ENCODE peak calls at places on chromosome 6, in four cellular contexts. One of them, this sample, is unnamed. For H3K4me1, the result is how much of the 10 kb centered on the place peaks cover.

GRCh38 chr6:53928641-53929339 is 134.0 kb downstream of the LRRC1 start:
- DNase-seq in endothelial cell of umbilical vein: peak
- DNase-seq in mammary epithelial cell: peak
- DNase-seq in upper lobe of left lung: no peak
- DNase-seq in this sample: no peak

GRCh38 chr6:32086661-32087573 is 22.2 kb downstream of the TNXB start:
- DNase-seq in upper lobe of left lung: no peak
- DNase-seq in mammary epithelial cell: peak
- DNase-seq in endothelial cell of umbilical vein: no peak
- DNase-seq in this sample: no peak

GRCh38 chr6:11033825-11034224 is 10.3 kb downstream of the ELOVL2 start:
- DNase-seq in mammary epithelial cell: peak
- DNase-seq in upper lobe of left lung: no peak
- DNase-seq in endothelial cell of umbilical vein: no peak
- DNase-seq in this sample: no peak

GRCh38 chr6:111987295-111987694 is 66.6 kb upstream of the CCN6 start:
- DNase-seq in endothelial cell of umbilical vein: peak
- DNase-seq in mammary epithelial cell: peak
- DNase-seq in upper lobe of left lung: no peak
- DNase-seq in this sample: no peak

GRCh38 chr6:120056085-120056484 is 706.5 kb upstream of the MAN1A1 start:
- DNase-seq in mammary epithelial cell: no peak
- DNase-seq in upper lobe of left lung: no peak
- DNase-seq in endothelial cell of umbilical vein: no peak
- DNase-seq in this sample: no peak

GRCh38 chr6:168828800-168829199 is 387.8 kb downstream of the SMOC2 start:
- DNase-seq in endothelial cell of umbilical vein: no peak
- DNase-seq in mammary epithelial cell: no peak
- DNase-seq in upper lobe of left lung: no peak
- DNase-seq in this sample: no peak

GRCh38 chr6:108848116-108848868 is at the start of gene ARMC2:
- DNase-seq in upper lobe of left lung: peak
- DNase-seq in mammary epithelial cell: peak
- DNase-seq in endothelial cell of umbilical vein: peak
- DNase-seq in this sample: peak

GRCh38 chr6:136014454-136015421 is 163.2 kb downstream of the PDE7B start:
- DNase-seq in upper lobe of left lung: no peak
- DNase-seq in mammary epithelial cell: no peak
- DNase-seq in endothelial cell of umbilical vein: no peak
- DNase-seq in this sample: no peak

GRCh38 chr6:169449221-169449620 is 195.6 kb upstream of the THBS2 start:
- DNase-seq in upper lobe of left lung: no peak
- DNase-seq in mammary epithelial cell: no peak
- DNase-seq in endothelial cell of umbilical vein: no peak
- DNase-seq in this sample: no peak

GRCh38 chr6:107585815-107586435 is 96.0 kb downstream of the SOBP start:
- DNase-seq in mammary epithelial cell: no peak
- DNase-seq in upper lobe of left lung: no peak
- DNase-seq in endothelial cell of umbilical vein: no peak
- DNase-seq in this sample: no peak

GRCh38 chr6:1832844-1833787 is 223.4 kb downstream of the FOXC1 start:
- DNase-seq in mammary epithelial cell: no peak
- DNase-seq in endothelial cell of umbilical vein: peak
- DNase-seq in upper lobe of left lung: no peak
- DNase-seq in this sample: peak

GRCh38 chr6:33975631-33976424 is 170.1 kb downstream of the GRM4 start:
- DNase-seq in mammary epithelial cell: no peak
- DNase-seq in upper lobe of left lung: no peak
- DNase-seq in endothelial cell of umbilical vein: no peak
- DNase-seq in this sample: peak

GRCh38 chr6:146347690-146348089 is 195.9 kb upstream of the RAB32 start:
- DNase-seq in mammary epithelial cell: no peak
- DNase-seq in upper lobe of left lung: no peak
- DNase-seq in endothelial cell of umbilical vein: no peak
- DNase-seq in this sample: no peak

GRCh38 chr6:14671261-14671681 is 553.7 kb downstream of the CD83 start:
- DNase-seq in endothelial cell of umbilical vein: no peak
- DNase-seq in mammary epithelial cell: peak
- DNase-seq in upper lobe of left lung: no peak
- DNase-seq in this sample: no peak

GRCh38 chr6:52664991-52665686 is 5.8 kb upstream of the TMEM14A start:
- DNase-seq in upper lobe of left lung: no peak
- DNase-seq in mammary epithelial cell: no peak
- DNase-seq in endothelial cell of umbilical vein: no peak
- DNase-seq in this sample: no peak

GRCh38 chr6:16523550-16524379 is 237.5 kb downstream of the ATXN1 start:
- DNase-seq in endothelial cell of umbilical vein: peak
- DNase-seq in upper lobe of left lung: no peak
- DNase-seq in mammary epithelial cell: no peak
- DNase-seq in this sample: no peak

GRCh38 chr6:41071501-41071922 is 644 bp downstream of the OARD1 start:
- DNase-seq in upper lobe of left lung: peak
- DNase-seq in endothelial cell of umbilical vein: peak
- DNase-seq in mammary epithelial cell: no peak
- DNase-seq in this sample: no peak

GRCh38 chr6:73614802-73615201 is 39.0 kb downstream of the SLC17A5 start:
- DNase-seq in endothelial cell of umbilical vein: no peak
- DNase-seq in upper lobe of left lung: no peak
- DNase-seq in mammary epithelial cell: no peak
- DNase-seq in this sample: no peak

GRCh38 chr6:72238900-72239299 is 352.6 kb downstream of the RIMS1 start:
- DNase-seq in upper lobe of left lung: no peak
- DNase-seq in mammary epithelial cell: peak
- DNase-seq in endothelial cell of umbilical vein: no peak
- DNase-seq in this sample: no peak

GRCh38 chr6:16184129-16184528 is 54.3 kb upstream of the GMPR start:
- DNase-seq in upper lobe of left lung: peak
- DNase-seq in endothelial cell of umbilical vein: peak
- DNase-seq in mammary epithelial cell: peak
- DNase-seq in this sample: no peak

GRCh38 chr6:89986650-89987074 is 92.4 kb downstream of the GJA10 start:
- DNase-seq in mammary epithelial cell: no peak
- DNase-seq in endothelial cell of umbilical vein: no peak
- DNase-seq in upper lobe of left lung: no peak
- DNase-seq in this sample: no peak

GRCh38 chr6:31546339-31546961 is at the start of gene ATP6V1G2:
- DNase-seq in upper lobe of left lung: peak
- DNase-seq in endothelial cell of umbilical vein: peak
- DNase-seq in mammary epithelial cell: peak
- DNase-seq in this sample: peak

GRCh38 chr6:42963855-42964605 is 3.5 kb downstream of the GNMT start:
- DNase-seq in endothelial cell of umbilical vein: peak
- DNase-seq in mammary epithelial cell: peak
- DNase-seq in upper lobe of left lung: no peak
- DNase-seq in this sample: no peak

GRCh38 chr6:128719786-128720185 is 163.2 kb upstream of the LAMA2 start:
- DNase-seq in endothelial cell of umbilical vein: no peak
- DNase-seq in mammary epithelial cell: peak
- DNase-seq in upper lobe of left lung: no peak
- DNase-seq in this sample: no peak

GRCh38 chr6:28977351-28978136 is 27.6 kb downstream of the ZNF311 start:
- DNase-seq in mammary epithelial cell: peak
- DNase-seq in endothelial cell of umbilical vein: peak
- DNase-seq in upper lobe of left lung: no peak
- DNase-seq in this sample: no peak

GRCh38 chr6:89527634-89528033 is 94.7 kb downstream of the ANKRD6 start:
- DNase-seq in upper lobe of left lung: no peak
- DNase-seq in endothelial cell of umbilical vein: no peak
- DNase-seq in mammary epithelial cell: peak
- DNase-seq in this sample: no peak

GRCh38 chr6:30841644-30842504 is 42.4 kb upstream of the DDR1 start:
- DNase-seq in mammary epithelial cell: no peak
- DNase-seq in endothelial cell of umbilical vein: no peak
- DNase-seq in upper lobe of left lung: no peak
- DNase-seq in this sample: no peak

GRCh38 chr6:146905313-146905712 is 298.9 kb upstream of the STXBP5 start:
- DNase-seq in upper lobe of left lung: no peak
- DNase-seq in mammary epithelial cell: peak
- DNase-seq in endothelial cell of umbilical vein: peak
- DNase-seq in this sample: no peak

GRCh38 chr6:143821359-143821758 is 21.8 kb upstream of the LTV1 start:
- DNase-seq in upper lobe of left lung: no peak
- DNase-seq in endothelial cell of umbilical vein: peak
- DNase-seq in mammary epithelial cell: no peak
- DNase-seq in this sample: no peak

GRCh38 chr6:12012231-12012565 is at the start of gene HIVEP1:
- DNase-seq in upper lobe of left lung: peak
- DNase-seq in mammary epithelial cell: no peak
- DNase-seq in endothelial cell of umbilical vein: no peak
- DNase-seq in this sample: peak

GRCh38 chr6:20441921-20442320 is 40.2 kb downstream of the E2F3 start:
- DNase-seq in upper lobe of left lung: no peak
- DNase-seq in mammary epithelial cell: no peak
- DNase-seq in endothelial cell of umbilical vein: no peak
- DNase-seq in this sample: no peak

GRCh38 chr6:17851001-17851719 is 136.3 kb downstream of the KIF13A start:
- DNase-seq in upper lobe of left lung: no peak
- DNase-seq in mammary epithelial cell: no peak
- DNase-seq in endothelial cell of umbilical vein: peak
- DNase-seq in this sample: no peak

GRCh38 chr6:12034831-12035230 is 22.7 kb downstream of the HIVEP1 start:
- DNase-seq in upper lobe of left lung: no peak
- DNase-seq in endothelial cell of umbilical vein: no peak
- DNase-seq in mammary epithelial cell: no peak
- DNase-seq in this sample: no peak

GRCh38 chr6:157223021-157223430 is 100.3 kb downstream of the TMEM242 start:
- DNase-seq in upper lobe of left lung: no peak
- DNase-seq in mammary epithelial cell: no peak
- DNase-seq in endothelial cell of umbilical vein: no peak
- DNase-seq in this sample: no peak

GRCh38 chr6:131003419-131004386 is 59.3 kb downstream of the EPB41L2 start:
- DNase-seq in mammary epithelial cell: no peak
- DNase-seq in upper lobe of left lung: no peak
- DNase-seq in endothelial cell of umbilical vein: no peak
- DNase-seq in this sample: no peak

GRCh38 chr6:127515794-127516675 is 3.1 kb downstream of the MTCL3 start:
- DNase-seq in mammary epithelial cell: peak
- DNase-seq in endothelial cell of umbilical vein: peak
- DNase-seq in upper lobe of left lung: peak
- DNase-seq in this sample: peak

GRCh38 chr6:8113260-8113659 is 10.9 kb upstream of the EEF1E1 start:
- DNase-seq in endothelial cell of umbilical vein: no peak
- DNase-seq in mammary epithelial cell: no peak
- DNase-seq in upper lobe of left lung: no peak
- DNase-seq in this sample: no peak

GRCh38 chr6:26380256-26380655 is 2.7 kb upstream of the BTN2A2 start:
- DNase-seq in upper lobe of left lung: no peak
- DNase-seq in mammary epithelial cell: no peak
- DNase-seq in endothelial cell of umbilical vein: no peak
- DNase-seq in this sample: no peak

GRCh38 chr6:26383624-26384417 is 913 bp downstream of the BTN2A2 start:
- DNase-seq in upper lobe of left lung: peak
- DNase-seq in mammary epithelial cell: peak
- DNase-seq in endothelial cell of umbilical vein: peak
- DNase-seq in this sample: peak

GRCh38 chr6:26375270-26375669 is 7.6 kb upstream of the BTN2A2 start:
- DNase-seq in mammary epithelial cell: no peak
- DNase-seq in upper lobe of left lung: no peak
- DNase-seq in endothelial cell of umbilical vein: no peak
- DNase-seq in this sample: no peak

GRCh38 chr6:26379236-26380139 is 3.4 kb upstream of the BTN2A2 start:
- DNase-seq in upper lobe of left lung: no peak
- DNase-seq in mammary epithelial cell: no peak
- DNase-seq in endothelial cell of umbilical vein: no peak
- DNase-seq in this sample: no peak
- TF ChIP-seq CTCF in upper lobe of left lung: no peak
- TF ChIP-seq CTCF in mammary epithelial cell: no peak
- TF ChIP-seq CTCF in endothelial cell of umbilical vein: no peak
- TF ChIP-seq CTCF in this sample: no peak

GRCh38 chr6:105601541-105602174 is 198.8 kb upstream of the PREP start:
- DNase-seq in mammary epithelial cell: peak
- DNase-seq in upper lobe of left lung: peak
- DNase-seq in endothelial cell of umbilical vein: no peak
- DNase-seq in this sample: peak
- H3K4me1 ChIP-seq in mammary epithelial cell: under half
- H3K4me1 ChIP-seq in upper lobe of left lung: under half
- H3K4me1 ChIP-seq in endothelial cell of umbilical vein: under half
- H3K4me1 ChIP-seq in this sample: under half

DNA sequence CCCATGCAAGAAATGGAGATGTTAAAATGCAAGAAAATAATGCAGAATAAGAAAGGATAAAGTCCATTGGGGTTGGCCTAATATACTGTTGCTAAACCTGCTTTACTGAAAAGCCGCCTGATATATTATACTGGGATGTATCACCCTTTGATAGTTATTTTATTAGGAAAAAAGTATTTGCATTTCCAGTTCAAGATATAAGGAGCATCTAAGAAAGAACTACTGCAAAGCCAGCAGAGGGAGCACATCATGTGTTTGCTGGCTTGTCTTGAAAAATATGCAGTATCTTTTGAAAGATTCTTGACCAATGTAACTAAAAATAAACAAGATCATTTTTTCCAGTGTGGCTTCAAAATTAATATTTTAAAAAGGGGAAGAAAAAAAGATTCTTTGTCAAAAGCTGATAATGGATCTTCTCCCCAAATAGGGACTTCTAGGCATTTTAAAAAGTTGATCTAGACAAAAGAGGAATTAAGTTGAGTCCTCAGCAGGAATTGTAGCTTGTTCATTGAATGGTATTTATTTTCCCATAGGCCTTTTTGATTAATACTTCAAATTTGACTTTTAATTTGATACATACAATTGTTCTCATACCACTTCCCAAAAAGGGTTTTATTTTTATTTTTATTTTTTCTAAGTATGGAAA is 214.9 kb downstream of the ZFAND3 start:
- DNase-seq in upper lobe of left lung: no peak
- DNase-seq in endothelial cell of umbilical vein: peak
- DNase-seq in mammary epithelial cell: no peak
- DNase-seq in this sample: no peak
- TF ChIP-seq CTCF in upper lobe of left lung: peak
- TF ChIP-seq CTCF in endothelial cell of umbilical vein: peak
- TF ChIP-seq CTCF in mammary epithelial cell: peak
- TF ChIP-seq CTCF in this sample: peak

GRCh38 chr6:166240889-166241288 is 67.3 kb downstream of the PRR18 start:
- DNase-seq in mammary epithelial cell: no peak
- DNase-seq in endothelial cell of umbilical vein: no peak
- DNase-seq in upper lobe of left lung: no peak
- DNase-seq in this sample: no peak

GRCh38 chr6:166245148-166245547 is 63.0 kb downstream of the PRR18 start:
- DNase-seq in endothelial cell of umbilical vein: no peak
- DNase-seq in mammary epithelial cell: no peak
- DNase-seq in upper lobe of left lung: no peak
- DNase-seq in this sample: no peak

GRCh38 chr6:166241974-166242373 is 66.2 kb downstream of the PRR18 start:
- DNase-seq in upper lobe of left lung: no peak
- DNase-seq in mammary epithelial cell: no peak
- DNase-seq in endothelial cell of umbilical vein: no peak
- DNase-seq in this sample: no peak

GRCh38 chr6:166244353-166245045 is 63.7 kb downstream of the PRR18 start:
- DNase-seq in mammary epithelial cell: no peak
- DNase-seq in endothelial cell of umbilical vein: no peak
- DNase-seq in upper lobe of left lung: no peak
- DNase-seq in this sample: no peak

GRCh38 chr6:166242888-166243287 is 65.3 kb downstream of the PRR18 start:
- DNase-seq in upper lobe of left lung: no peak
- DNase-seq in mammary epithelial cell: no peak
- DNase-seq in endothelial cell of umbilical vein: no peak
- DNase-seq in this sample: no peak
- H3K4me1 ChIP-seq in upper lobe of left lung: under half
- H3K4me1 ChIP-seq in mammary epithelial cell: under half
- H3K4me1 ChIP-seq in endothelial cell of umbilical vein: under half
- H3K4me1 ChIP-seq in this sample: under half

GRCh38 chr6:161139766-161140553 is 133.9 kb downstream of the AGPAT4 start:
- DNase-seq in upper lobe of left lung: no peak
- DNase-seq in mammary epithelial cell: no peak
- DNase-seq in endothelial cell of umbilical vein: no peak
- DNase-seq in this sample: no peak
- TF ChIP-seq CTCF in upper lobe of left lung: no peak
- TF ChIP-seq CTCF in mammary epithelial cell: no peak
- TF ChIP-seq CTCF in endothelial cell of umbilical vein: no peak
- TF ChIP-seq CTCF in this sample: no peak

This sample was measured in ascending aorta.